ENCODE peak calls at places on chromosomes 16 and 17, in five cellular contexts. One of them, this sample, is unnamed.

GRCh38 chr16:1543085-1543896 is 9.8 kb downstream of the TMEM204 start:
- DNase-seq in NCI-H345: no peak
- DNase-seq in naive B cell: peak
- DNase-seq in mesendoderm: peak
- DNase-seq in non-pigmented ciliary epithelial cell: peak
- DNase-seq in this sample: peak

GRCh38 chr17:7579001-7579838 is at the start of gene CD68:
- DNase-seq in mesendoderm: peak
- DNase-seq in NCI-H345: no peak
- DNase-seq in naive B cell: peak
- DNase-seq in non-pigmented ciliary epithelial cell: no peak
- DNase-seq in this sample: peak

GRCh38 chr17:4648741-4649140 is 7.3 kb upstream of the ALOX15 start:
- DNase-seq in NCI-H345: peak
- DNase-seq in mesendoderm: no peak
- DNase-seq in naive B cell: no peak
- DNase-seq in non-pigmented ciliary epithelial cell: no peak
- DNase-seq in this sample: no peak

GRCh38 chr16:84720180-84720579 is 20.4 kb downstream of the USP10 start:
- DNase-seq in mesendoderm: no peak
- DNase-seq in NCI-H345: no peak
- DNase-seq in non-pigmented ciliary epithelial cell: no peak
- DNase-seq in naive B cell: no peak
- DNase-seq in this sample: no peak

GRCh38 chr16:66484453-66485213 is 57.5 kb downstream of the BEAN1 start:
- DNase-seq in non-pigmented ciliary epithelial cell: no peak
- DNase-seq in NCI-H345: no peak
- DNase-seq in mesendoderm: no peak
- DNase-seq in naive B cell: no peak
- DNase-seq in this sample: no peak

GRCh38 chr16:52545544-52546262 is 1.2 kb downstream of the TOX3 start:
- DNase-seq in naive B cell: no peak
- DNase-seq in non-pigmented ciliary epithelial cell: no peak
- DNase-seq in NCI-H345: peak
- DNase-seq in mesendoderm: peak
- DNase-seq in this sample: peak

GRCh38 chr16:77409311-77409710 is 25.5 kb downstream of the ADAMTS18 start:
- DNase-seq in naive B cell: no peak
- DNase-seq in mesendoderm: no peak
- DNase-seq in NCI-H345: no peak
- DNase-seq in non-pigmented ciliary epithelial cell: no peak
- DNase-seq in this sample: no peak

GRCh38 chr17:45172541-45173286 is 11.0 kb downstream of the HEXIM2 start:
- DNase-seq in non-pigmented ciliary epithelial cell: no peak
- DNase-seq in NCI-H345: no peak
- DNase-seq in mesendoderm: peak
- DNase-seq in naive B cell: peak
- DNase-seq in this sample: peak